ENCODE peak calls at places on chromosomes 5 and 9, in seven cellular contexts. K is IMR-90; P is CD4-positive, CD25-positive, alpha-beta regulatory T cell; S is K562; D is upper lobe of right lung; B is suprapubic skin; F is neural progenitor cell. N is an unnamed sample.
A peak's percentile ranks its signal among the peaks of the same experiment; 100 is the strongest.

GRCh38 chr5:154352960-154353548 is 92.7 kb upstream of the SAP30L start:
- DNase-seq in K (no peak), P (no peak), S (no peak), D (no peak), B (no peak), F (no peak), N (no peak)

GRCh38 chr5:110625376-110625999 is 101.0 kb downstream of the TMEM232 start:
- DNase-seq in K (peak; percentile 52), P (peak; percentile 43), S (no peak), D (no peak), B (no peak), F (peak; percentile 31), N (no peak)

GRCh38 chr9:123414921-123415592 is 59.1 kb downstream of the CRB2 start:
- DNase-seq in K (no peak), P (no peak), S (no peak), D (no peak), B (no peak), F (no peak), N (no peak)

GRCh38 chr9:108972626-108973209 is 38.5 kb downstream of the ABITRAM start:
- DNase-seq in K (peak; percentile 31), P (no peak), S (no peak), D (no peak), B (no peak), F (no peak), N (no peak)

GRCh38 chr5:127988149-127988755 is 95.3 kb upstream of the SLC12A2 start:
- DNase-seq in K (peak; percentile 96), P (no peak), S (no peak), D (no peak), B (no peak), F (no peak), N (no peak)

GRCh38 chr5:136642976-136643375 is 277.6 kb upstream of the TRPC7 start:
- DNase-seq in K (no peak), P (no peak), S (no peak), D (no peak), B (no peak), F (no peak), N (no peak)

GRCh38 chr9:76255781-76256455 is 138.3 kb downstream of the RFK start:
- DNase-seq in K (peak; percentile 98), P (no peak), S (no peak), D (no peak), B (no peak), F (no peak), N (no peak)

GRCh38 chr9:127149463-127150390 is 27.3 kb upstream of the ANGPTL2 start:
- DNase-seq in K (no peak), P (no peak), S (no peak), D (peak; percentile 43), B (no peak), F (no peak), N (no peak)

GRCh38 chr5:61342066-61342465 is 10.0 kb downstream of the ZSWIM6 start:
- DNase-seq in K (peak; percentile 70), P (no peak), S (no peak), D (no peak), B (no peak), F (no peak), N (no peak)

GRCh38 chr9:71793386-71794105 is 25.2 kb upstream of the CEMIP2 start:
- DNase-seq in K (peak; percentile 50), P (no peak), S (no peak), D (no peak), B (no peak), F (peak; percentile 82), N (no peak)

GRCh38 chr5:135211083-135211790 is 177.2 kb upstream of the PITX1 start:
- DNase-seq in K (peak; percentile 38), P (no peak), S (no peak), D (no peak), B (no peak), F (no peak), N (no peak)

GRCh38 chr9:127626752-127627493 is 14.8 kb downstream of the STXBP1 start:
- DNase-seq in K (no peak), P (no peak), S (no peak), D (no peak), B (no peak), F (no peak), N (no peak)

GRCh38 chr9:138094028-138094427 is 216.4 kb downstream of the CACNA1B start:
- DNase-seq in K (no peak), P (no peak), S (no peak), D (no peak), B (no peak), F (no peak), N (no peak)
- H3K27ac ChIP-seq in K (no peak overlapping the region), P (no peak overlapping the region), S (no peak overlapping the region), D (no peak overlapping the region), B (no peak overlapping the region), F (no peak overlapping the region), N (no peak overlapping the region)

GRCh38 chr5:55370291-55370925 is 62.6 kb downstream of the MTREX start:
- DNase-seq in K (no peak), P (no peak), S (no peak), D (no peak), B (no peak), F (no peak), N (no peak)

GRCh38 chr5:55360190-55360589 is 52.4 kb downstream of the MTREX start:
- DNase-seq in K (peak; percentile 38), P (no peak), S (no peak), D (no peak), B (no peak), F (no peak), N (no peak)

GRCh38 chr5:55363861-55364260 is 56.1 kb downstream of the MTREX start:
- DNase-seq in K (peak; percentile 28), P (no peak), S (no peak), D (no peak), B (no peak), F (no peak), N (no peak)

GRCh38 chr5:55364537-55365055 is 56.8 kb downstream of the MTREX start:
- DNase-seq in K (no peak), P (no peak), S (no peak), D (no peak), B (no peak), F (no peak), N (no peak)
- H3K27ac ChIP-seq in K (no peak overlapping the region), P (no peak overlapping the region), S (no peak overlapping the region), D (no peak overlapping the region), B (no peak overlapping the region), F (no peak overlapping the region), N (no peak overlapping the region)

DNA sequence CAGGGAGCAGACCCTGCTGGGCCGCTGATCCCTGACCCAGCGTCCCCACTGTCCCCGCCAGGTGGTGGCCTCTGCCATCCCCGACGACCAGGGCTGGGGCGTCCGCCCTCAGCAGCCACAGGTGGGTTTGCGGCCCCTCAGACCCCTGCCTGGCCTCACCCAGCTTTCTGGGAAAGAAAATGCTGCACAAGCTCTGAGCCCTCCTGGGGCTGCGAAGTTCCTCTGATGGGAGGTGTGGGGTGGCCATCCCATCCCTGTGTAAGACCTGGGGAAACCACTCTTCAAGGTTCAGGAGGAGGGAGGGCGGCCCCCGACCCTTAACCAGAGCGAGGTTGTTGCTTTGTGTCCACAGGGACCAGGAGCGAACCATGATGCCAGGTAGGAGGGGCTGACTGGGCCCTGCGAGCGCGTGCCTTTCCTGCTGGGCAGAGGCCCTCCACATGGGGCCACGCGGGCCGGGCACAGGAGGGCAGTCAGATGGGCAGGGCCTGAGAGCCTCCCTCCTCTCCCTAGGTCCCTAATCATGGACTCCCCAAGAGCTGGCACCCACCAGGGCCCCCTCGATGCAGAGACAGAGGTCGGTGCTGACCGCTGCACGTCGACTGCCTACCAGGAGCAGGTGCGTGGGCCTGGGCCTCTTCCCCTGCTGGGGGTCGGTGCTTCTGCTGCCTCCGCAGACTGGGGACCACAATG is 7.7 kb downstream of the NOXA1 start:
- DNase-seq in K (no peak), P (no peak), S (no peak), D (peak; percentile 59), B (no peak), F (no peak), N (no peak)
- H3K27ac ChIP-seq in K (no peak overlapping the region), P (no peak overlapping the region), S (no peak overlapping the region), D (no peak overlapping the region), B (no peak overlapping the region), F (no peak overlapping the region), N (no peak overlapping the region)

DNA sequence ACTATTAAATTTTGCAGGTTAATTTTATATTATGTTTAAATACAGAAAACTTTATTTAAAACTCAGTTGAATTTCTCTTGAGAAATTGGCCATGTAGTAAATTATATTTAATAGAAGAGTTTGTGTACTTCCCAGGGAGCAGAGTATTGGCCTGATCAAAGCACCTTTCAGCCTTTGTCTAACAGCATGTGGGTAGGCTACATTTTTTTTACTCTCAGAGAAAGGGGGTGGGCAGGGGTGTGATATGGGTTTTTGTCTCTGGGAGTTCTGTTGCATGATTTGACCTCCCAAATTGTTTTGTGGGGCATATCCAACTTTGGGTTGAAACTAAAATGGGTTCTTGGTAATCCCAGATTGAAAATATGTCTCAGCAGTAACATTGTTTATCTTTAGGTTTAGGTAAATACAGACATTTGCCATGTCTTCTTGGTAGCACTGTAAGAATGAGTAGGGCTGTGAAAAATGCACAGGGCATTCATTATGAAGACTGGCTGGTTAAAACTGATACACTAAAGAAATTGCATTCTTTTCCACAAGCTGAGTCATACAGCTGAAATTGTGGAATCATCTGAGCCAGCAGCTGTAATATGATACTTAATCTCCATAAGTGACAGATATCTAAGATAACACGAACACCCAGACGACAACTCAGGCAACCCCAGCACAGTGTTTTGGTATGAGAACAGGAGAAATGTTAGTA is 75.4 kb upstream of the CDKN2B start:
- DNase-seq in K (peak; percentile 97), P (no peak), S (no peak), D (no peak), B (no peak), F (no peak), N (no peak)
- H3K27ac ChIP-seq in K (peak overlapping the region; percentile 65), P (no peak overlapping the region), S (no peak overlapping the region), D (no peak overlapping the region), B (peak overlapping the region; percentile 16), F (no peak overlapping the region), N (no peak overlapping the region)

DNA sequence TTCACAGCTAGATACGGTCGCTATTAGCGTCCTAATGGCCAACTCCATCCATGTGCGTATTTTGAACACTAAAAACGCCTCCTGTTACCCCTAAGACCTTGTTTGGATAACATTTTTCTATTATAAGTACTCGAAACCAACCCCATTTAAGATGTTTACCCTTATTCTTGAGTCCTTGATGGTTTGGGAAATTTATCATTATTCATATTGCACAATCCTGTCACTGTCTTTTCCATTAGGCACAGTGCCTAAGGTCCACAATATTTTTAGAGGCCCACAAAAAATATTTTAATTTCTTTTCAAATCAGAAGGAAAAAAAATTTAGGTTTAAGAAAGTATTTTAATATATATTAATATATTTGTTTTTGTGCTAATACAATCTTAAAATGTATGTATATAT is 1.3 kb upstream of the LIFR start:
- DNase-seq in K (no peak), P (no peak), S (no peak), D (no peak), B (no peak), F (no peak), N (no peak)
- H3K27ac ChIP-seq in K (no peak overlapping the region), P (no peak overlapping the region), S (no peak overlapping the region), D (peak overlapping the region; percentile 96), B (peak overlapping the region; percentile 91), F (no peak overlapping the region), N (peak overlapping the region; percentile 97)

DNA sequence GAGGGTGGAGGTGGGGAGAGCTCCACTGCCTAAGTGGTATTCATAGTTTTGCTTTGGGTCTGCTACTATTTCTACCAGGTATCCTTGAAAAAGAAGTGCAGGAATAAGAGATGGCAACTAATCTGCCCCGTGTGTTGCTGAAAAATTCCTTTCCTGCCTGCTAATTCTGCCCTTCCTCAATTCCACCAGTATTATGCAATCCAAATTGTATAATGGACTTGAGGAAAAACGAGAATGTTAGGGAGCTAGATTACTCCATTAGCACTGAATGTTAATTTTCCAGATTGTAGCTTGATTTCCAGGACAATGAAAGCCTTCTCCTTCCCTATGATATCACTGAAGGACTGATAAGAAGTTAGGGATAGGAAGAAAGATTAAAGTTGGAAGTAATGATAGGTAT is 16.9 kb downstream of the ADAM19 start:
- DNase-seq in K (no peak), P (no peak), S (no peak), D (no peak), B (no peak), F (no peak), N (no peak)
- H3K27ac ChIP-seq in K (peak overlapping the region; percentile 80), P (no peak overlapping the region), S (no peak overlapping the region), D (no peak overlapping the region), B (no peak overlapping the region), F (no peak overlapping the region), N (no peak overlapping the region)

GRCh38 chr9:16543691-16544090 is 326.8 kb downstream of the BNC2 start:
- DNase-seq in K (peak; percentile 41), P (no peak), S (no peak), D (no peak), B (no peak), F (no peak), N (no peak)
- H3K27ac ChIP-seq in K (no peak overlapping the region), P (no peak overlapping the region), S (no peak overlapping the region), D (no peak overlapping the region), B (no peak overlapping the region), F (no peak overlapping the region), N (no peak overlapping the region)